ENCODE peak calls at places on chromosome 4, in eight cellular contexts. Y, S, I, D, O, U, H and K are unnamed samples.
A peak's percentile ranks its signal among the peaks of the same experiment; 100 is the strongest.

GRCh38 chr4:54318904-54319303 is 89.8 kb downstream of the PDGFRA start:
- DNase-seq in D (no peak), O (no peak), S (peak; percentile 21), U (no peak), H (no peak), I (peak; percentile 53), Y (peak; percentile 73), K (no peak)

GRCh38 chr4:147596976-147597375 is 20.2 kb upstream of the TMEM184C start:
- DNase-seq in U (no peak), D (no peak), O (no peak), I (no peak), S (no peak), Y (peak; percentile 90), H (no peak), K (no peak)

GRCh38 chr4:150078996-150079581 is 844 bp downstream of the DCLK2 start:
- DNase-seq in O (peak; percentile 41), S (no peak), Y (peak; percentile 19), H (no peak), D (no peak), U (no peak), I (no peak), K (no peak)

GRCh38 chr4:17385403-17385802 is 126.5 kb downstream of the QDPR start:
- DNase-seq in U (no peak), D (no peak), Y (no peak), S (no peak), H (no peak), I (peak; percentile 3), O (no peak), K (no peak)

GRCh38 chr4:118734491-118735205 is 49.5 kb downstream of the METTL14 start:
- DNase-seq in Y (no peak), D (no peak), H (no peak), I (no peak), O (no peak), S (no peak), U (no peak), K (no peak)

GRCh38 chr4:163107754-163108153 is 58.9 kb downstream of the NAF1 start:
- DNase-seq in H (no peak), U (no peak), Y (peak; percentile 30), O (no peak), S (peak; percentile 2), D (no peak), I (peak; percentile 20), K (no peak)

GRCh38 chr4:123462007-123462406 is 65.4 kb downstream of the SPRY1 start:
- DNase-seq in O (no peak), U (no peak), S (no peak), I (no peak), Y (peak; percentile 57), H (no peak), D (no peak), K (no peak)

GRCh38 chr4:99248714-99249113 is 29.7 kb upstream of the ADH6 start:
- DNase-seq in D (no peak), I (no peak), H (no peak), O (no peak), S (no peak), Y (peak; percentile 63), U (no peak), K (no peak)

GRCh38 chr4:69738872-69739271 is 21.5 kb downstream of the SULT1B1 start:
- DNase-seq in O (no peak), H (no peak), S (no peak), D (no peak), U (no peak), I (no peak), Y (no peak), K (no peak)
- H3K4me1 ChIP-seq in O (no peaks in the 10 kb centered on the region), H (no peaks in the 10 kb centered on the region), S (no peaks in the 10 kb centered on the region), D (no peaks in the 10 kb centered on the region), U (no peaks in the 10 kb centered on the region), I (no peaks in the 10 kb centered on the region), Y (peaks cover 6% of the 10 kb centered on the region), K (no peaks in the 10 kb centered on the region)

DNA sequence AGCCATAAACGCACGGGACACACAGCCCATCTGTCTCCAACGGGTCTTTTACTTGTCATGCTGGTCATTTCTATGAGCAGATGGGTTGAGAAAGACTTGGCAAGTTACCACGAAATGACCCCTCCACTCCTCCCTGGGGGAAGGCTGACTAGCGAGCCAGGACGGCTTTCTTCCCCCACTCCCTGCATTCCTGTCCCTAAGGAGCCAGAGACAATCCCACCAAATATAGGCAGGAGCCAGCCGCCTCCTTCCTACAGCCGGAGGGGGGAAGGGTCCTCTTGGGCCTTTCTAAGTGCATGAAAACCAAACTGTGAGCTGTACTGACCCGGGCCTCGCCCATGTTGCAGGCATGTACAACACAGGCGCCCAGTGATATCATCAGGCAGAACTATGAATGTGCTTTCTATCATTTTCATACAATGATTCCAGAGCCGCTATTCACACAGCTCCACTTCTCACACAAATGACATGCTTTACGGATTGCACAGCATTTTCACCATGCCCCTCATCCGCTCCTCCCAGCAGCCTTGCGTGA is 28.6 kb downstream of the AFAP1 start:
- DNase-seq in I (no peak), Y (no peak), S (no peak), O (peak; percentile 37), U (no peak), H (no peak), D (no peak), K (peak; percentile 24)
- H3K4me3 ChIP-seq in I (no peak overlapping the region), Y (no peak overlapping the region), S (no peak overlapping the region), O (no peak overlapping the region), U (no peak overlapping the region), H (no peak overlapping the region), D (no peak overlapping the region), K (peak overlapping the region; percentile 54)

GRCh38 chr4:13543091-13543581 is 1.2 kb downstream of the NKX3-2 start:
- DNase-seq in D (no peak), O (no peak), U (no peak), S (no peak), I (no peak), Y (no peak), H (no peak), K (no peak)

GRCh38 chr4:13543648-13544555 is at the start of gene NKX3-2:
- DNase-seq in U (no peak), S (no peak), H (no peak), D (no peak), I (peak; percentile 29), O (no peak), Y (peak; percentile 25), K (no peak)

GRCh38 chr4:13545394-13545808 is 1.1 kb upstream of the NKX3-2 start:
- DNase-seq in Y (no peak), S (no peak), O (no peak), U (no peak), H (no peak), D (no peak), I (no peak), K (no peak)

GRCh38 chr4:13546374-13546854 is 2.1 kb upstream of the NKX3-2 start:
- DNase-seq in D (no peak), I (no peak), H (no peak), U (no peak), S (no peak), O (no peak), Y (no peak), K (no peak)

GRCh38 chr4:13544556-13545393 is 467 bp upstream of the NKX3-2 start:
- DNase-seq in O (peak; percentile 45), S (peak; percentile 81), H (no peak), D (no peak), I (peak; percentile 92), U (no peak), Y (peak; percentile 68), K (no peak)
- H3K27me3 ChIP-seq in O (peaks cover 16% of the 10 kb centered on the region), S (no peaks in the 10 kb centered on the region), H (peaks cover 78% of the 10 kb centered on the region), D (peaks cover 100% of the 10 kb centered on the region), I (peaks cover 4% of the 10 kb centered on the region), U (peaks cover 67% of the 10 kb centered on the region), Y (peaks cover 37% of the 10 kb centered on the region), K (peaks cover 54% of the 10 kb centered on the region)

GRCh38 chr4:78659665-78660064 is 108.1 kb downstream of the ANXA3 start:
- DNase-seq in D (no peak), H (no peak), I (no peak), U (no peak), O (no peak), Y (no peak), S (no peak), K (no peak)
- H3K4me1 ChIP-seq in D (peaks cover 43% of the 10 kb centered on the region), H (peaks cover 17% of the 10 kb centered on the region), I (peaks cover 65% of the 10 kb centered on the region), U (peaks cover 24% of the 10 kb centered on the region), O (no peaks in the 10 kb centered on the region), Y (peaks cover 37% of the 10 kb centered on the region), S (no peaks in the 10 kb centered on the region), K (peaks cover 11% of the 10 kb centered on the region)

GRCh38 chr4:80196259-80197131 is 808 bp upstream of the PRDM8 start:
- DNase-seq in H (no peak), I (no peak), S (no peak), U (no peak), O (no peak), D (no peak), Y (no peak), K (no peak)
- H3K4me3 ChIP-seq in H (peak overlapping the region; percentile 35), I (no peak overlapping the region), S (no peak overlapping the region), U (peak overlapping the region; percentile 26), O (no peak overlapping the region), D (peak overlapping the region; percentile 42), Y (no peak overlapping the region), K (peak overlapping the region; percentile 57)

GRCh38 chr4:5979981-5980380 is 38.2 kb downstream of the C4orf50 start:
- DNase-seq in O (no peak), Y (peak; percentile 39), H (no peak), I (peak; percentile 12), D (peak; percentile 65), S (peak; percentile 7), U (no peak), K (no peak)
- H3K27me3 ChIP-seq in O (no peaks in the 10 kb centered on the region), Y (peaks cover 17% of the 10 kb centered on the region), H (no peaks in the 10 kb centered on the region), I (no peaks in the 10 kb centered on the region), D (peaks cover 49% of the 10 kb centered on the region), S (peaks cover 33% of the 10 kb centered on the region), U (no peaks in the 10 kb centered on the region), K (no peaks in the 10 kb centered on the region)

GRCh38 chr4:167842487-167842886 is 249.8 kb upstream of the ANXA10 start:
- DNase-seq in S (no peak), O (no peak), U (no peak), D (no peak), Y (no peak), I (no peak), H (no peak), K (no peak)

GRCh38 chr4:167838686-167839085 is 253.7 kb upstream of the ANXA10 start:
- DNase-seq in H (no peak), D (no peak), U (no peak), S (no peak), I (no peak), Y (no peak), O (no peak), K (no peak)
- H3K4me1 ChIP-seq in H (no peaks in the 10 kb centered on the region), D (no peaks in the 10 kb centered on the region), U (no peaks in the 10 kb centered on the region), S (no peaks in the 10 kb centered on the region), I (no peaks in the 10 kb centered on the region), Y (no peaks in the 10 kb centered on the region), O (no peaks in the 10 kb centered on the region), K (no peaks in the 10 kb centered on the region)

DNA sequence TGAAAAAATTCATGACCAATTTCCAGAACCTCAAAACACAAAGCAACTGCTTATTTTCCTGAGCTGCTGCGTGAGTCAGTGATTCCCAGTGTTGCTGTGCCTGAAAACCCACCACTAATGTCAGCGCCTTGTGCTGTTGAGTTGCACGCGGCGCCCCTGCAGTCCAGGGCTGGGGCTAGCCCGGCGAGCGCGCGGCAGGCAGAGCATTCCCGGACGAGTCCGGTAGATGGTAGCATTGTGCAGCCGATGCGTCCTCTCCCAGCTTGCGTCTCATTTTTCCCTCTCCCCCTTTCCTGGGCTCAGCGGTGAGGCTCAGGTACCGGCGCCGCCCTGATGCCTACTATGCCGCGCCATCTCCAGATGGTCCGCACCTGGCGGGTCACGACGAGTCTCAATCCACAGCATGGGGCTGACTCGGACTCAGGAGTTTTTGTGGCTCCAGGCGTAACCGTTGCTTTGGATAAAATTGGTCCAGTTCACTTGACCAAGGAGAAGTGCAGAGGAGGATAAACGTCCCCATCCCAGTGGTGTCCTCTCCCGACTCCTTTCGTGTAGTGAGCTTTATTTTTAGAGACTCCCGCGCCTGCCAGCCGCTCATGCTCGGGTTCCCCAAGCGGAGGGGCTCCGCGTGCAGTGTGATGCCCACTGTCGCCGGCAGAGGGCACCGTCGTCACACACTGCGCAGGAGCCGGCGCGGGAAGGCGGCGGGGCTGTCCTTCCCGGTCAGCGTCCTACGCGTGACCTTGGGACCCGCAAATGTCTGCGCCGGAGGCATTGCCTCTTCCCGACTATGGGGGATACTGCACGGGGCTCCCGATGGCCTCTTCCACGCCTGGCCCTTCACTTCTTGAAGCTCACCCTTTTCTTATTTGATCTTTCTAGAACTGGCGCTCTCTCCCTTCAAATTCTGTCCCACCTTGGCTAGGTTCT is 53.6 kb upstream of the IGFBP7 start:
- DNase-seq in Y (peak; percentile 90), S (peak; percentile 43), O (peak; percentile 80), D (peak; percentile 82), I (peak; percentile 84), U (peak; percentile 78), H (peak; percentile 47), K (peak; percentile 30)
- H3K4me3 ChIP-seq in Y (peak overlapping the region; percentile 83), S (peak overlapping the region; percentile 52), O (peak overlapping the region; percentile 44), D (peak overlapping the region; percentile 53), I (peak overlapping the region; percentile 40), U (peak overlapping the region; percentile 73), H (peak overlapping the region; percentile 69), K (peak overlapping the region; percentile 69)